ENCODE peak calls at places on chromosomes 2 and 18, in five cellular contexts. W is heart right ventricle, D is uterus, V is breast epithelium, C is A549. E is an unnamed sample.

GRCh38 chr2:232800166-232800565 is 23.8 kb upstream of the KCNJ13 start:
- DNase-seq in W (no peak), D (no peak), V (no peak), C (no peak), E (no peak)

GRCh38 chr2:110748489-110748867 is 16.1 kb downstream of the ACOXL start:
- DNase-seq in W (no peak), D (no peak), V (no peak), C (no peak), E (peak; percentile 40)

GRCh38 chr2:24083567-24084385 is 858 bp downstream of the TP53I3 start:
- DNase-seq in W (no peak), D (peak; percentile 72), V (no peak), C (peak; percentile 98), E (no peak)

GRCh38 chr2:39266906-39267434 is 23.2 kb upstream of the CDKL4 start:
- DNase-seq in W (no peak), D (no peak), V (no peak), C (no peak), E (no peak)

GRCh38 chr18:41936471-41937134 is 18.4 kb upstream of the PIK3C3 start:
- DNase-seq in W (no peak), D (no peak), V (no peak), C (no peak), E (no peak)

GRCh38 chr2:212097001-212097400 is 441.6 kb downstream of the ERBB4 start:
- DNase-seq in W (no peak), D (no peak), V (no peak), C (no peak), E (no peak)

GRCh38 chr18:11990541-11990940 is 9.2 kb downstream of the IMPA2 start:
- DNase-seq in W (no peak), D (no peak), V (no peak), C (no peak), E (no peak)

GRCh38 chr2:189997016-189997415 is 65.5 kb downstream of the MSTN start:
- DNase-seq in W (no peak), D (no peak), V (no peak), C (no peak), E (no peak)

GRCh38 chr18:58310517-58310916 is 266.5 kb downstream of the NEDD4L start:
- DNase-seq in W (peak; percentile 42), D (no peak), V (no peak), C (no peak), E (peak; percentile 2)

GRCh38 chr2:176645494-176645893 is 376.3 kb downstream of the MTX2 start:
- DNase-seq in W (no peak), D (no peak), V (no peak), C (no peak), E (no peak)

GRCh38 chr18:74493689-74494088 is 2.5 kb upstream of the CNDP2 start:
- DNase-seq in W (no peak), D (no peak), V (no peak), C (peak; percentile 82), E (peak; percentile 66)

GRCh38 chr2:119059287-119059686 is 99.3 kb downstream of the C1QL2 start:
- DNase-seq in W (no peak), D (no peak), V (no peak), C (no peak), E (no peak)

GRCh38 chr2:166651080-166651675 is 157.1 kb upstream of the SCN7A start:
- DNase-seq in W (no peak), D (no peak), V (no peak), C (no peak), E (no peak)

GRCh38 chr2:122514451-122514996 is 759.1 kb downstream of the TSN start:
- DNase-seq in W (no peak), D (no peak), V (no peak), C (no peak), E (no peak)

GRCh38 chr2:196257086-196257485 is 85.7 kb upstream of the STK17B start:
- DNase-seq in W (no peak), D (no peak), V (no peak), C (no peak), E (no peak)

GRCh38 chr2:204967199-204967995 is 422.1 kb downstream of the PARD3B start:
- DNase-seq in W (no peak), D (no peak), V (no peak), C (no peak), E (peak; percentile 54)

GRCh38 chr2:207511851-207512250 is 17.9 kb upstream of the CREB1 start:
- DNase-seq in W (no peak), D (no peak), V (no peak), C (no peak), E (no peak)

GRCh38 chr2:128291161-128291843 is 27.4 kb downstream of the HS6ST1 start:
- DNase-seq in W (no peak), D (no peak), V (no peak), C (no peak), E (no peak)

GRCh38 chr2:149049142-149049541 is 10.6 kb downstream of the LYPD6B start:
- DNase-seq in W (no peak), D (no peak), V (no peak), C (no peak), E (no peak)

GRCh38 chr2:126655066-126655465 is 892 bp upstream of the GYPC start:
- DNase-seq in W (no peak), D (no peak), V (no peak), C (no peak), E (peak; percentile 46)

GRCh38 chr2:975095-975494 is 24.4 kb downstream of the SNTG2 start:
- DNase-seq in W (no peak), D (no peak), V (no peak), C (no peak), E (no peak)

GRCh38 chr2:121944072-121944829 is 188.8 kb downstream of the TSN start:
- DNase-seq in W (no peak), D (no peak), V (no peak), C (peak; percentile 36), E (no peak)

GRCh38 chr2:65281626-65282351 is 54.2 kb downstream of the ACTR2 start:
- DNase-seq in W (no peak), D (peak; percentile 58), V (no peak), C (no peak), E (no peak)

GRCh38 chr2:19349911-19350677 is 8.3 kb downstream of the OSR1 start:
- DNase-seq in W (peak; percentile 76), D (no peak), V (no peak), C (peak; percentile 58), E (peak; percentile 61)

DNA sequence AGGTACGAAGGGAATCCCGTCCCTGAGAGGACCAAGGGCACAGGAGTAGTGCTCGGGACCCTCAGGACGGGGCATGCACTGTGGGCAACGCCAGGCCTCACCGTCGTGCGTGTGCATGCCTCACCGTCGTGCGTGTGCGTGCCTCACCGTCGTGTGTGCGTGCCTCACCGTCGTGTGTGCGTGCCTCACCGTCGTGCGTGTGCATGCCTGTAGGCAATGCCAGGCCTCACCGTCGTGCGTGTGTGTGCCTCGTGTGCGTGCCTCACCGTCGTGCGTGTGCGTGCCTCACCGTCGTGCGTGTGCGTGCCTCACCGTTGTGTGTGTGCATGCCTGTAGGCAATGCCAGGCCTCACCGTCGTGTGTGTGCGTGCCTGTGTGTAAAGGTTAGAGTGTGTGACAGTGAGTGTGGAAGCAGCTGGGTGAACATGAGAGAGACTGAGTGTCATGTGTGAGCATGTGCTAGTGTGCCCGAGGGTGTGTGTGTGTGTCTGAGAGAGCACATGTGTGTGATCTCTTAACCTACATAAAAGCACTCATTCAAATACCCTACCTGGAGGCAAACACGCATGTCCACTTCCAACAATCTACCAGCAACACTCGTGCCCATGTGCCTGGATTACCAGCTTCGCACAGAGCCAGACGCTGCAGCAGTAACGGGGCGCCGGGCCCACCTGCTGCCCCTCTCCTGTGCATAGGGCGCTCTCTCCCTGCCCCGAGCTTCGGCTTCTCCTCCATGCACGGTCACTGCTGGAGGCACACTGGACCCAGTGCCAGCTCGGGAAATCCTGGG is 36.3 kb downstream of the ZNF516 start:
- DNase-seq in W (no peak), D (no peak), V (no peak), C (no peak), E (no peak)
- H3K4me1 ChIP-seq in W (peaks cover 54% of the 10 kb centered on the region), D (peaks cover 10% of the 10 kb centered on the region), V (no peaks in the 10 kb centered on the region), C (peaks cover 32% of the 10 kb centered on the region), E (no peaks in the 10 kb centered on the region)

DNA sequence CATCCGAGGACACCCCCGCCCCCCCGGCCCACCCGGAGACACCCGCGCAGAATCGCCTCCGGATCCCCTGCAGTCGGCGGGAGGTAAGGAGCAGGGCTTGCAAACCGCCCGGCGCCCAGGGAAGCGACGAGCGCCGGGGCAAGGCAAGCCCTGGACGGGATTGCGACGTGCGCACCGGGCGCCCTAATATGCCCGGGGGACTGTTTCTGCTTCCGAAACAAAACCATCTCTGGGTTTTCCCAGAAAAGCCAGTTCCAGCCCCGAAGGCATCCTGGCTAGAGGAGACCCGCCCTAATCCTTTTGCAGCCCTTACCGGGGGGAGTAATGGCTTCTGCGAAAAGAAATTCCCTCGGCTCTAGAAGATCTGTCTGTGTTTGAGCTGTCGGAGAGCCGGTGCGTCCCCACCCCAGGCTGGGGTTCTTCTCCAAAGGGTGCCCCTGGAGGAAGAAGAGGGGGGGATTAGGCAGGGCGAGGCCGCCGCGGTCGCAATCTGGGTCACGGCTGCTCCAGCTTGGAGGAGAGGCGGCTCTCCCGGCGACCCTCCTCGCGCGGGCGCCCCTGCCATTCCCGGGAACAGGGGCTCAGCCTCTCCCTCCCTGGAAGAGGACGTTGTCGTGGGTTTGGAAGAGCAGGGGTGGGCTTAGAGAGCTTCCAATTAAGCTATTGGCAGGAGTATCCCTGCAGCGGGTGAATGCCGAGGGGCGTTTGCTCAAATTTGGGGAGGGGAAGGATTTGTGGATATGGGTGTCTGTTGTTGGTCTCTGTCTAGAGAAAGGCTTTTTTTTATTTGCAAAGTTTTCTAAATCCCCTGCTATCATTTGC is 522 bp downstream of the MYCN start:
- DNase-seq in W (no peak), D (no peak), V (no peak), C (peak; percentile 25), E (no peak)
- H3K4me3 ChIP-seq in W (peak overlapping the region; percentile 75), D (peak overlapping the region; percentile 30), V (peak overlapping the region; percentile 54), C (peak overlapping the region; percentile 37), E (peak overlapping the region; percentile 35)

DNA sequence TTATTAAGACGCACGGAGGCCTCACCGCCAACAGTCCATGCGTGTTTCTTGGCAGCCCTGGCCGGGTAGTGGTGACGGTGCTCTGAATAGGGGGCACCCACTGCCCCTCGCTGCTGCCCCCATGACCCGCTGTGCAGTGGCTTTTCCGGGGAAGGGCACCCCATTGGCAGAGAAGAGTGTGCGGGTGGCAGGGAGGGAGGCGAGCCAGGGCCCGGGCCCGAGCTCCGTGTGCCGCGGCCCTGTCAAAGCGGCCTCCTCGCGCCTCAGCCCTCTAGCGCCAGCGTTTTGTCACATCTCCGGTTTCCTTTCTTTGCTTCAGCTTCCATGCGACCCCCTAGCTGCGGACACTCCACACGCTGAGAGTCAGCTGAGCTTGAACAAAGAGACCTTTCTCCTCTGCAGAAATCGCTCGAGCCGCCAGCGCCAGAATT is 473.6 kb upstream of the SALL3 start:
- DNase-seq in W (no peak), D (no peak), V (no peak), C (no peak), E (no peak)
- TF ChIP-seq CTCF in W (no peak), D (no peak), V (no peak), C (no peak), E (no peak)

DNA sequence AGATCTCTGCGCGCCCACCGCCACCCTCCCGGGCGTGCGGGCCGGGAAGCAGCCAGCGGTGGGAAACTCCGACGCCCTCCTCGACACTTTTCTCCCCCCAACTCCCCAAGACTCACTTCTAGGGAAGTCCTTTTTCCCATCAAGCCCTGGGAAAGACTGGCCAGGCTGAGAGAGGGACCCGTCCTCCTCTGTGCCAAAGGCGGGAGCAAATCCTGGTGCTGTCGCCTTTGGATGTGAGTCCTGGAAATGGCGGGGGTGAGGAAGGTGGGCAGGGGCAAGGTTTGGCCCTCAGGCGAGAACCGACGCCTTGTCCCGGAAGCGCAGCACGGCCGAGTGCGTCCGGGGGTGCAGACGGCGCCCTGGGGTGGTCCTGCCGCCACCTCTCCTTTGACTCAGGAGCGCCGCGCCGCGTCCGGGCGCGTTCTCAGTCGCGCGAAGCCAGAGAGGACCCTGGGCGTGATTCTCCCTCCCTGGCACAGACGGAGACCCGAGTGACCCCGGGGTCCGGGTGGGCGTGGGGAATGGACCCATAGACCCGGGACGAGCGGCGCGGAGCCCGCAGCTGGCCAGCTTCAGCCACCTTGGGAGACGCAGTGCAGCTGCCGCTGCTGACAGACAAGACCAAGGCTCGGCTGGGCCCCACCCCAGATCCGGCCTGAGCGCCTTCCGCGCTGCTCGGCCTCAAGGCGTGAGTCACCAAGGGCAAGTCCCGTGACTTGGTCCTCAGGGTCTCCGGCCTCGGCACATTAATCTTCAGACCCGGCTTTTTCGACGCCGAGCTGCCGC is 3.5 kb upstream of the LBX2 start:
- DNase-seq in W (peak; percentile 87), D (peak; percentile 61), V (no peak), C (peak; percentile 73), E (peak; percentile 38)
- H3K4me1 ChIP-seq in W (peaks cover 74% of the 10 kb centered on the region), D (no peaks in the 10 kb centered on the region), V (peaks cover 3% of the 10 kb centered on the region), C (peaks cover 29% of the 10 kb centered on the region), E (peaks cover 53% of the 10 kb centered on the region)